ENCODE peak calls at places on chromosomes 1 and 21, in eight cellular contexts. X, H, V, K, G, M, R and D are unnamed samples.
A peak's percentile ranks its signal among the peaks of the same experiment; 100 is the strongest.

GRCh38 chr1:55286851-55287602 is 71.9 kb upstream of the USP24 start:
- DNase-seq in X (peak; percentile 35), H (no peak), V (no peak), K (no peak), G (no peak), M (no peak), R (no peak), D (no peak)

GRCh38 chr1:109277434-109278204 is 5.3 kb downstream of the PSRC1 start:
- DNase-seq in X (peak; percentile 64), H (peak; percentile 48), V (peak; percentile 77), K (peak; percentile 85), G (no peak), M (peak; percentile 78), R (peak; percentile 82), D (peak; percentile 73)

GRCh38 chr1:72846891-72847290 is 564.6 kb upstream of the NEGR1 start:
- DNase-seq in X (no peak), H (no peak), V (no peak), K (no peak), G (no peak), M (no peak), R (no peak), D (no peak)

GRCh38 chr21:32548978-32549377 is 36.3 kb downstream of the TCP10L start:
- DNase-seq in X (no peak), H (no peak), V (no peak), K (no peak), G (no peak), M (no peak), R (no peak), D (no peak)

GRCh38 chr1:48931571-48932251 is 155.0 kb upstream of the BEND5 start:
- DNase-seq in X (no peak), H (peak; percentile 64), V (peak; percentile 21), K (no peak), G (no peak), M (no peak), R (no peak), D (no peak)

GRCh38 chr1:212782422-212783154 is 9.0 kb downstream of the NSL1 start:
- DNase-seq in X (peak; percentile 69), H (no peak), V (no peak), K (no peak), G (no peak), M (no peak), R (no peak), D (no peak)

GRCh38 chr1:211625040-211625439 is 46.1 kb upstream of the SLC30A1 start:
- DNase-seq in X (peak; percentile 51), H (no peak), V (no peak), K (no peak), G (no peak), M (no peak), R (no peak), D (no peak)

GRCh38 chr21:14677639-14678179 is 131.6 kb upstream of the SAMSN1 start:
- DNase-seq in X (no peak), H (no peak), V (no peak), K (no peak), G (no peak), M (no peak), R (no peak), D (no peak)

GRCh38 chr1:40405812-40406211 is 32.3 kb downstream of the SMAP2 start:
- DNase-seq in X (no peak), H (no peak), V (no peak), K (no peak), G (no peak), M (no peak), R (no peak), D (no peak)

GRCh38 chr1:208089971-208090755 is 154.0 kb downstream of the PLXNA2 start:
- DNase-seq in X (peak; percentile 36), H (no peak), V (no peak), K (no peak), G (no peak), M (peak; percentile 55), R (no peak), D (peak; percentile 68)

GRCh38 chr1:224262373-224263054 is 67.5 kb downstream of the NVL start:
- DNase-seq in X (peak; percentile 25), H (no peak), V (no peak), K (no peak), G (no peak), M (no peak), R (no peak), D (no peak)

GRCh38 chr21:19490481-19490880 is 1086.9 kb upstream of the TMPRSS15 start:
- DNase-seq in X (no peak), H (no peak), V (no peak), K (no peak), G (no peak), M (no peak), R (no peak), D (no peak)

GRCh38 chr1:77513839-77514763 is 168.4 kb downstream of the ZZZ3 start:
- DNase-seq in X (peak; percentile 86), H (no peak), V (no peak), K (no peak), G (no peak), M (no peak), R (peak; percentile 79), D (no peak)

GRCh38 chr1:54273092-54273836 is 73.3 kb downstream of the MRPL37 start:
- DNase-seq in X (peak; percentile 93), H (no peak), V (peak; percentile 93), K (peak; percentile 91), G (no peak), M (peak; percentile 43), R (peak; percentile 84), D (peak; percentile 65)

GRCh38 chr1:203338335-203339036 is 12.4 kb downstream of the FMOD start:
- DNase-seq in X (peak; percentile 68), H (peak; percentile 62), V (peak; percentile 71), K (peak; percentile 67), G (no peak), M (peak; percentile 62), R (peak; percentile 80), D (peak; percentile 63)

GRCh38 chr1:17867470-17867869 is 112.3 kb downstream of the ACTL8 start:
- DNase-seq in X (no peak), H (no peak), V (no peak), K (no peak), G (no peak), M (no peak), R (no peak), D (no peak)

GRCh38 chr1:192809286-192810252 is 730 bp downstream of the RGS2 start:
- DNase-seq in X (peak; percentile 65), H (no peak), V (peak; percentile 47), K (peak; percentile 55), G (no peak), M (peak; percentile 26), R (peak; percentile 61), D (peak; percentile 28)

GRCh38 chr1:192810253-192810880 is 1.5 kb downstream of the RGS2 start:
- DNase-seq in X (peak; percentile 82), H (peak; percentile 12), V (no peak), K (no peak), G (no peak), M (peak; percentile 18), R (peak; percentile 84), D (no peak)

GRCh38 chr1:192808588-192809285 is at the start of gene RGS2:
- DNase-seq in X (peak; percentile 95), H (peak; percentile 89), V (peak; percentile 93), K (peak; percentile 93), G (no peak), M (peak; percentile 89), R (peak; percentile 96), D (peak; percentile 93)

GRCh38 chr1:192812420-192813209 is 3.8 kb downstream of the RGS2 start:
- DNase-seq in X (peak; percentile 43), H (no peak), V (no peak), K (no peak), G (no peak), M (no peak), R (no peak), D (no peak)

GRCh38 chr1:192811594-192812239 is 2.9 kb downstream of the RGS2 start:
- DNase-seq in X (peak; percentile 5), H (no peak), V (no peak), K (no peak), G (no peak), M (no peak), R (no peak), D (no peak)
- H3K4me3 ChIP-seq in X (peak overlapping the region; percentile 2), H (peak overlapping the region; percentile 78), V (peak overlapping the region; percentile 79), K (no peak overlapping the region), G (peak overlapping the region; percentile 1), M (no peak overlapping the region), R (no peak overlapping the region), D (no peak overlapping the region)

DNA sequence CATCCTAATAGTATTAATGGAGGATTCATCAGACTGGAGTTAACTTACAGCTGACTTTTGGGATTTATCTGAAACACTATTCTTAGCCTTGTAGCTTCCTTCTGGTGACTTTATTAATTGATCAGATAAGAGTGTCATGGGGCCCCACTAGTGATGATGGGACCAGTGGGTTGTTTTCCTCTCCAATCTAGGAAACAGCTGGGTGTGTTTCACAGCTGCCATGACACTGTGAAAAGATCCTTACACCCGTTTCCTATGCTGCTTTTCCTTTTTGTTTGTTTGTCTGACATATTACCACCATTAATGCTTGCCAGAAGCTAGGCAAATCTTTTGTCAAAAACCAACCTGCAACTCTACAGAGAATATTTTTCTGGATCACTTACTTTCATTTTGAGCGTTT is 86.2 kb downstream of the ZBTB18 start:
- DNase-seq in X (no peak), H (no peak), V (no peak), K (no peak), G (no peak), M (no peak), R (no peak), D (no peak)
- H3K27me3 ChIP-seq in X (peaks cover 3% of the 10 kb centered on the region), H (no peaks in the 10 kb centered on the region), V (no peaks in the 10 kb centered on the region), K (no peaks in the 10 kb centered on the region), G (no peaks in the 10 kb centered on the region), M (no peaks in the 10 kb centered on the region), R (no peaks in the 10 kb centered on the region), D (no peaks in the 10 kb centered on the region)

DNA sequence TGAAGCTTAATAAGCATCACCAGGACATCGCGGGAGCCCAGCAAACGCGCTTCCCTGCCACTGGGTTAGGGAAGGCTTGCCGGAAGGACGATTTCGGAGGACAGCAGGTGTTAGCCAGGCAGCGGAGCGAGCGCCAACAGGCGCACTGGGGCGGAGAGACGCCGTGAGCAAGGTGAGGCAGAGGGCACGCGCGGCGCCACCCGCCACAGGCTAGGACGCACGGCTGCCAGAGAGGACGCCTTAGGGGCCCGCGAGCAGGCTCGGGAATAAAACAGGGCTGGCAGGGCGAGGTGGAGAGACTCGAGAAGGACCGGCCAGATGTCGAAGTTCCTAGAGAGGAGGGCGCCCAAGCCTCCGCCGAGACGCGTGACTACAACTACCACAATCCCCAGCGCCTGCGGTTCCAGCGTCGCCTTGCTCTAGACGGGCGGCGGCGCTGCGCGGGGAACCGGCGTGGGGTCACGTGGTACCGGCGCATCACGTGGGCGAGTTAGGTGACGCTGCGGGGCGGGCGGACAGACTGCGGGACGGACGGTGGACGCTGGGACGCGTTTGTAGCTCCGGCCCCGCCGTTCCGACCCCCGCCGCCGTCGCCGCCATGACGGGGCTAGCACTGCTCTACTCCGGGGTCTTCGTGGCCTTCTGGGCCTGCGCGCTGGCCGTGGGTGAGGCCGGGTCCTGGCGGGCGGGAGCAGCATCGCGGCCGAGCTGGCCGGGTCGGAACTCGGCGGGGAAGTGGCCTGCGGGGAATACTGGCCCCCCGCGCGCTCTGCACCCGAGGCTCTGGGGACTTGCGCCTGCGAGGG is at the start of gene ATP6V0B:
- DNase-seq in X (peak; percentile 89), H (peak; percentile 97), V (peak; percentile 94), K (peak; percentile 99), G (no peak), M (peak; percentile 96), R (peak; percentile 98), D (peak; percentile 97)
- TF ChIP-seq CTCF in X (peak; percentile 23), H (no peak), V (peak; percentile 35), K (peak; percentile 25), G (peak; percentile 45), M (peak; percentile 46), R (no peak), D (peak; percentile 20)

DNA sequence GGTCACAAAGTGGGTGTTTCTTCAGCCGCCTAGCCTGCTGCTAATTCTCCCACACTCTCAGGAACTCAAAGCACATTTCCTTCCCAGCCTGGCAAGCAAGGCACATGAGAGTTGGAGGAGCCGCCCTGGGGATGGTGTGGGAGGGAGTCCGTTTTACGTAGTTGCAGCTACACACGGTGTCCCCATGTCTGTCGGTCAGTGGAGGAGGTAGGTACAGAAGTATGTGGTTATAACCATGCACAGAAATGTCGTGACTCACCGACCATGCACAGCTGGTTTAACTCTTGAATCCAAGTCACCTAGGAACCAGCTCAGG is 46.7 kb downstream of the SAMD13 start:
- DNase-seq in X (peak; percentile 39), H (no peak), V (peak; percentile 34), K (no peak), G (no peak), M (no peak), R (no peak), D (no peak)
- H3K4me3 ChIP-seq in X (no peak overlapping the region), H (no peak overlapping the region), V (no peak overlapping the region), K (no peak overlapping the region), G (no peak overlapping the region), M (no peak overlapping the region), R (no peak overlapping the region), D (no peak overlapping the region)